ENCODE peak calls at places on chromosomes 11 and 22, in seven cellular contexts. K is pancreas; A is ovary; F is gastrocnemius medialis; V is endothelial cell of umbilical vein; X is CD4-positive, alpha-beta memory T cell; G is psoas muscle. Z is an unnamed sample.
A peak's percentile ranks its signal among the peaks of the same experiment; 100 is the strongest.

GRCh38 chr11:88345408-88345807 is 7.9 kb upstream of the CTSC start:
- DNase-seq in G (no peak), A (no peak), K (no peak), X (no peak), F (no peak), V (no peak), Z (no peak)

GRCh38 chr22:33555814-33556522 is 364.3 kb downstream of the LARGE1 start:
- DNase-seq in K (no peak), G (no peak), V (no peak), A (no peak), X (no peak), F (no peak), Z (no peak)

GRCh38 chr22:49324527-49325491 is 502.9 kb downstream of the BRD1 start:
- DNase-seq in K (peak; percentile 40), V (no peak), A (no peak), X (no peak), G (peak; percentile 19), F (no peak), Z (no peak)

GRCh38 chr11:123483058-123483457 is 53.0 kb downstream of the GRAMD1B start:
- DNase-seq in A (no peak), X (no peak), V (no peak), F (no peak), K (no peak), G (no peak), Z (no peak)

GRCh38 chr11:59810911-59811259 is 307 bp upstream of the MRPL16 start:
- DNase-seq in V (no peak), A (no peak), K (no peak), G (no peak), X (no peak), F (no peak), Z (no peak)

GRCh38 chr11:61866231-61866957 is 25.0 kb downstream of the FADS3 start:
- DNase-seq in G (peak; percentile 37), A (no peak), X (no peak), V (no peak), F (no peak), K (no peak), Z (no peak)

GRCh38 chr11:12090061-12090572 is 20.3 kb upstream of the MICAL2 start:
- DNase-seq in V (peak; percentile 76), F (no peak), X (no peak), G (no peak), K (no peak), A (no peak), Z (peak; percentile 18)

GRCh38 chr22:18071968-18072310 is 5.9 kb upstream of the PEX26 start:
- DNase-seq in G (no peak), V (no peak), K (peak; percentile 7), X (no peak), A (no peak), F (no peak), Z (peak; percentile 37)

GRCh38 chr11:64762916-64763803 is 3.4 kb upstream of the PYGM start:
- DNase-seq in K (peak; percentile 46), V (peak; percentile 66), A (no peak), G (peak; percentile 87), F (no peak), X (no peak), Z (peak; percentile 63)

GRCh38 chr11:118045191-118045590 is 31.7 kb upstream of the TMPRSS4 start:
- DNase-seq in K (no peak), V (no peak), G (no peak), A (no peak), X (peak; percentile 24), F (no peak), Z (no peak)

GRCh38 chr11:57424802-57425564 is 1.9 kb downstream of the SLC43A3 start:
- DNase-seq in A (peak; percentile 58), G (peak; percentile 86), F (peak; percentile 69), V (peak; percentile 97), X (peak; percentile 74), K (no peak), Z (peak; percentile 95)

GRCh38 chr11:11316651-11317050 is 36.4 kb downstream of the CSNK2A3 start:
- DNase-seq in F (no peak), K (no peak), X (no peak), V (no peak), A (no peak), G (no peak), Z (no peak)

GRCh38 chr11:67408437-67409200 is 4.7 kb downstream of the TBC1D10C start:
- DNase-seq in F (no peak), K (no peak), A (no peak), G (no peak), V (no peak), X (no peak), Z (no peak)

GRCh38 chr11:66123902-66124301 is 53.8 kb downstream of the PACS1 start:
- DNase-seq in X (no peak), K (no peak), G (no peak), F (no peak), A (no peak), V (no peak), Z (no peak)

GRCh38 chr11:47383106-47383505 is 4.8 kb upstream of the SPI1 start:
- DNase-seq in G (no peak), A (no peak), X (no peak), V (no peak), F (no peak), K (no peak), Z (no peak)

GRCh38 chr11:68683952-68684384 is 376 bp upstream of the GAL start:
- DNase-seq in K (no peak), V (no peak), G (no peak), A (no peak), X (no peak), F (no peak), Z (no peak)

GRCh38 chr11:13294771-13295579 is 17.4 kb downstream of the BMAL1 start:
- DNase-seq in X (no peak), A (no peak), V (no peak), F (no peak), G (no peak), K (no peak), Z (no peak)

GRCh38 chr22:36430863-36431262 is 43.1 kb upstream of the MYH9 start:
- DNase-seq in X (no peak), G (no peak), A (no peak), F (no peak), V (peak; percentile 58), K (no peak), Z (no peak)

GRCh38 chr22:36424901-36425579 is 37.3 kb upstream of the MYH9 start:
- DNase-seq in F (no peak), V (no peak), X (no peak), A (no peak), K (no peak), G (no peak), Z (no peak)

GRCh38 chr22:36422287-36423014 is 34.7 kb upstream of the MYH9 start:
- DNase-seq in F (no peak), A (no peak), G (no peak), V (no peak), X (no peak), K (no peak), Z (no peak)

GRCh38 chr22:36423461-36424404 is 36.0 kb upstream of the MYH9 start:
- DNase-seq in V (no peak), K (no peak), X (no peak), A (no peak), G (no peak), F (no peak), Z (no peak)

DNA sequence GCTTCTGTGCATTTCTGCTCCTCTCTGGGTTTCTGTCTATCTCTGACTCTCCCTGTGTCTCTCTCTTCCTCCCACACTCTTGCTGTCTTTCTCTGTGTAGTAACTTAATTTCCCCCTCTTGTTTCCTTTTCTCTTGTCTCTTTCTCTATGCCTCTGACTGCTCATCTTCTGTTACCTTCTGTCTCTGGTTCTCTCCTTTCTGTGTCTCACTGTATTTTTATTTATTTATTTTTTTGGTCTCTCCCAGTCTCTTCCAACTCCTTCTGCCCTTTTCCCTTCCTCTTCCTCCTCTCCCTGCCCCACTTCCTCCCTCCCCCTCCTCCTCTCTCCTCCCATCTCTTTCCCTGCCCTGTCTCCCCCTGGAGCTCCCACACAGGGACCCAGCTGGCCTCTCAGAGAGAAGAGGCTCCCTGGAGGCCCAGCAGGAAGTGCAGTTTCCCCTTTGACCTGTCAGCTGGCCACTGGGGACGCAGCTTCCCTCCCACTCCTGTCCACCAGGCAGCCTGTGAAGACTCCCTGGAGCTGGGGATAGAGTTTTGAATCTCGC is 38.3 kb upstream of the MYH9 start:
- DNase-seq in F (peak; percentile 29), X (no peak), A (no peak), G (peak; percentile 75), K (no peak), V (no peak), Z (peak; percentile 28)
- H3K27ac ChIP-seq in F (peak overlapping the region; percentile 29), X (no peak overlapping the region), A (no peak overlapping the region), G (no peak overlapping the region), K (no peak overlapping the region), V (no peak overlapping the region), Z (no peak overlapping the region)

GRCh38 chr11:83941050-83941449 is 654.9 kb upstream of the CCDC90B start:
- DNase-seq in X (no peak), K (no peak), A (no peak), V (no peak), F (no peak), G (no peak), Z (no peak)

GRCh38 chr11:83933008-83933407 is 646.8 kb upstream of the CCDC90B start:
- DNase-seq in X (no peak), V (no peak), G (no peak), A (no peak), F (no peak), K (no peak), Z (no peak)

GRCh38 chr11:83938148-83938547 is 652.0 kb upstream of the CCDC90B start:
- DNase-seq in F (no peak), G (no peak), V (no peak), A (no peak), K (no peak), X (no peak), Z (no peak)
- H3K27ac ChIP-seq in F (no peak overlapping the region), G (no peak overlapping the region), V (no peak overlapping the region), A (no peak overlapping the region), K (no peak overlapping the region), X (no peak overlapping the region), Z (no peak overlapping the region)

DNA sequence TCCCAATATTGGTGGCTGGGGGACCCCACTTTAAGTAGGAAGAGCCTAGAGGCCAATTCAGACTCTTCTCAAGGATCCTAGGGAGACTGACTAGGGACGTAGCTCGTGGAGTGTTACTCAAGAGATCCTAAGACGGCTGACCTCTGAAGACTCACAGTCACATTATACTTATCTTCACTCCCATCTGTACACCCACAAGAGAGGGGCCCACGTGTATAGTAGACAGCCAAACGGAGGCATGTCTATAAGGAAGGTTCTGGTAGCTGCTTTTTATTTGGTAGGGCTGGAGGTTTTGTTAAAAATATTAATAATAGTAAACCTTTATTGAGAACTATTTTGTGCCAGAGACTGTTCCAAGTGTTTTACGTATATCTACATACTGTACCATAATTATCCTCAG is 22.9 kb upstream of the APOA1 start:
- DNase-seq in G (no peak), A (no peak), F (no peak), K (no peak), X (no peak), V (no peak), Z (no peak)
- H3K27ac ChIP-seq in G (no peak overlapping the region), A (no peak overlapping the region), F (no peak overlapping the region), K (no peak overlapping the region), X (no peak overlapping the region), V (no peak overlapping the region), Z (no peak overlapping the region)

DNA sequence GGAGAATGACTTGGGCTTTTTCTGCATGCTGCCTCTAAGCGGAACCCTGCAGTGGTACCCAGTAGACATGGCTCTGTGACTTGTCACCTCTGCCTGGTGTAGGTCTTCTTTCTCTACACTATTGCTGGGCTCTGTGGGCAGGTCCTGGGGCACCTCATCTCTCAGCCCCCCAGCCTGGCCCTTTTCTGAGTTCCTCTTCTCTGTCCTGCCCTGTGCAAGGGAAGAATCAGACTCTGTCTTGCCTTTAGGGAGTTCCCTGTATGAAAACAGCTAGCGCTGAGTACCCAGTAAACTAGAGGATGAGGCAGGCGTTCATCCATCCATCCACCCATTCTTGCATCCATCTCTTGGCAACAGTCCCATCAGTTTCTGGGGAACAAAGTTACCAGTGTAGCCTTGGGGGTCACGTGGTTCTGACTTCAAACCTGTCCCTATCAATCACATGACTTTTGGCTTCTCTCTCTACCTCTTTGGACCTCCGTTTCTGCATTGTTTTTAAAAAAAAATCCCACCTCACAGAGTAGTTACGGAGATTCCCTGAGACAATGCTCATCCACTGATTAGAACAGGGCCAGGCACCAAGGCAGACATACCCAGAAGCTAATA is 86.4 kb upstream of the WNT11 start:
- DNase-seq in F (no peak), X (no peak), A (no peak), V (no peak), G (no peak), K (no peak), Z (no peak)
- H3K27ac ChIP-seq in F (no peak overlapping the region), X (no peak overlapping the region), A (no peak overlapping the region), V (no peak overlapping the region), G (no peak overlapping the region), K (no peak overlapping the region), Z (no peak overlapping the region)